ENCODE peak calls at places on chromosome 17, in six cellular contexts. Z is fibroblast of villous mesenchyme, L is mucosa of descending colon, S is lower leg skin, N is ovary, I is right lobe of liver. C is an unnamed sample.

GRCh38 chr17:11122908-11123307 is 118.1 kb upstream of the SHISA6 start:
- DNase-seq in N (no peak), L (no peak), I (peak; percentile 50), Z (no peak), S (peak; percentile 19), C (no peak)

GRCh38 chr17:80513892-80514291 is 30.7 kb upstream of the RPTOR start:
- DNase-seq in I (no peak), Z (peak; percentile 30), L (no peak), S (no peak), N (no peak), C (no peak)

GRCh38 chr17:79899584-79899983 is 60.3 kb upstream of the CBX4 start:
- DNase-seq in L (no peak), N (no peak), Z (no peak), S (no peak), I (no peak), C (no peak)

GRCh38 chr17:933168-934083 is 46.1 kb downstream of the NXN start:
- DNase-seq in N (no peak), I (no peak), S (no peak), Z (peak; percentile 96), L (peak; percentile 15), C (no peak)

GRCh38 chr17:39828443-39828842 is 35.7 kb downstream of the IKZF3 start:
- DNase-seq in Z (no peak), L (no peak), I (peak; percentile 57), S (no peak), N (no peak), C (no peak)

GRCh38 chr17:2814499-2815341 is 18.5 kb downstream of the RAP1GAP2 start:
- DNase-seq in Z (no peak), S (peak; percentile 32), L (peak; percentile 87), I (no peak), N (no peak), C (no peak)

GRCh38 chr17:238964-239259 is 57.5 kb upstream of the DOC2B start:
- DNase-seq in Z (no peak), N (no peak), L (peak; percentile 9), I (peak; percentile 35), S (no peak), C (no peak)

GRCh38 chr17:1001640-1002411 is 4.9 kb downstream of the TIMM22 start:
- DNase-seq in S (no peak), N (no peak), L (peak; percentile 46), Z (peak; percentile 75), I (no peak), C (peak; percentile 86)

GRCh38 chr17:55533611-55534010 is 22.4 kb upstream of the SMIM36 start:
- DNase-seq in S (no peak), I (no peak), L (no peak), Z (no peak), N (no peak), C (no peak)

GRCh38 chr17:3890082-3890892 is 2.6 kb downstream of the CAMKK1 start:
- DNase-seq in L (peak; percentile 83), I (no peak), S (peak; percentile 65), Z (peak; percentile 73), N (peak; percentile 78), C (peak; percentile 96)

GRCh38 chr17:83198366-83199341 is 119.2 kb downstream of the METRNL start:
- DNase-seq in S (peak; percentile 14), N (no peak), L (peak; percentile 51), Z (no peak), I (no peak), C (no peak)

GRCh38 chr17:4566785-4567184 is 6.4 kb upstream of the GGT6 start:
- DNase-seq in L (no peak), S (peak; percentile 55), Z (peak; percentile 51), I (peak; percentile 69), N (peak; percentile 65), C (no peak)

GRCh38 chr17:15298176-15298575 is 33.0 kb upstream of the PMP22 start:
- DNase-seq in Z (peak; percentile 52), S (no peak), L (no peak), I (no peak), N (no peak), C (no peak)

GRCh38 chr17:65173284-65173793 is 36.2 kb downstream of the RGS9 start:
- DNase-seq in Z (peak; percentile 89), L (peak; percentile 71), I (no peak), N (no peak), S (peak; percentile 20), C (no peak)

GRCh38 chr17:40298726-40299125 is 10.3 kb upstream of the RARA start:
- DNase-seq in Z (no peak), N (no peak), S (no peak), L (no peak), I (no peak), C (no peak)

GRCh38 chr17:55038291-55038690 is 69.7 kb downstream of the STXBP4 start:
- DNase-seq in L (no peak), I (no peak), S (no peak), N (no peak), Z (peak; percentile 5), C (no peak)

GRCh38 chr17:64969046-64969501 is 49.8 kb upstream of the LRRC37A3 start:
- DNase-seq in S (no peak), Z (peak; percentile 78), L (no peak), I (no peak), N (no peak), C (no peak)

GRCh38 chr17:32486701-32487459 is at the start of gene CDK5R1:
- DNase-seq in L (peak; percentile 84), N (peak; percentile 83), Z (peak; percentile 69), S (no peak), I (peak; percentile 80), C (no peak)

GRCh38 chr17:72858826-72859495 is 233.5 kb downstream of the SLC39A11 start:
- DNase-seq in Z (no peak), S (no peak), I (no peak), N (no peak), L (no peak), C (no peak)

GRCh38 chr17:15351925-15352324 is 10.5 kb upstream of the TEKT3 start:
- DNase-seq in L (no peak), S (peak; percentile 82), Z (peak; percentile 68), N (no peak), I (no peak), C (no peak)

GRCh38 chr17:56812971-56813388 is 20.7 kb downstream of the C17orf67 start:
- DNase-seq in I (no peak), L (no peak), S (no peak), N (no peak), Z (no peak), C (no peak)

GRCh38 chr17:21299981-21300600 is 15.6 kb downstream of the MAP2K3 start:
- DNase-seq in N (no peak), I (no peak), L (peak; percentile 16), Z (no peak), S (no peak), C (no peak)

GRCh38 chr17:61400058-61400785 is 579 bp downstream of the TBX2 start:
- DNase-seq in Z (peak; percentile 39), L (peak; percentile 40), S (no peak), N (peak; percentile 53), I (no peak), C (no peak)

GRCh38 chr17:66713533-66714042 is 121.3 kb upstream of the CACNG5 start:
- DNase-seq in S (no peak), I (no peak), Z (no peak), N (no peak), L (no peak), C (no peak)

GRCh38 chr17:10034719-10035475 is 129.8 kb upstream of the RCVRN start:
- DNase-seq in Z (no peak), I (no peak), L (no peak), S (no peak), N (no peak), C (no peak)

GRCh38 chr17:79732246-79732645 is 1.5 kb downstream of the ENPP7 start:
- DNase-seq in N (no peak), I (no peak), Z (no peak), L (no peak), S (no peak), C (no peak)

DNA sequence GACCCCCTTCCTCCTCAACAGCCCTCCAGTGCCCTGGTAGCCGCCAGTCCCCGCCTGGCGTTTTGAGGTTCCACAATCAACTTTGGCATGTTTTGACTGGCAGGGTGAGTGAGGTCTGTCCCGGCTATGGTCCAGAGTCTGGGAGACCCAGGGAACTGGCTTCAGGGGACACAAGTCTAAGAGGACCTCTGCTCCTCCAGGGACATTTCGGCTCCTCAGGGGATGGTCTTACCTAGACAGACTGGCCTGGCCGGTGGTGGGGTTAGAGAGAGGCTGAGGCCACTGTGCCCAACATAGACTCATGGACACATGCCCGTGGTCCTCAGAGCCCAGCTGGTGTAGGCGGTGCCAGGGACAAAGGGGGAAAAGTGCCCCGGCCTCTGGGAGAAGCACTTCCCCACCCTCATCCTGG is 2.2 kb downstream of the TMC8 start:
- DNase-seq in I (no peak), S (no peak), L (no peak), Z (no peak), N (no peak), C (no peak)
- H3K4me3 ChIP-seq in I (peak overlapping the region; percentile 40), S (no peak overlapping the region), L (no peak overlapping the region), Z (no peak overlapping the region), N (no peak overlapping the region), C (no peak overlapping the region)

DNA sequence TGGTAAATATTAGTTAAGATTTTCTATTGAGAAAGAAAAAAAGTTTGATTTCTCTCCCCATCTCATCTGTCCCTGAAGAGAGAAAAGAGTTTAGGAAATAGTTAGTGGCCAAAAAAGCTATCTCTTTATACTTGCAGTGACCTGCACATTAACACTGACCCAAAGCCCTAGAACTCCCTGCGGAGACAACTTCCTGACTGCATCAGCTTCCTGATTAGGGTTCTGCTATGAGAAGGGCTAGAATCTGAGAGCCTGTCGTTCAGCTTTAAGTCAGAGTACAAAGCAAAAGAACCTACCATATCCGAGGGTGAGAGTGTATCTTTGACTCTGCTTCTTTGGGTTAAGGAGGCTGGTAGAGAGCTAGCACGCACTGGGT is 24.7 kb downstream of the LIMD2 start:
- DNase-seq in L (no peak), N (no peak), Z (peak; percentile 30), I (no peak), S (no peak), C (no peak)
- H3K4me3 ChIP-seq in L (no peak overlapping the region), N (peak overlapping the region; percentile 7), Z (no peak overlapping the region), I (no peak overlapping the region), S (no peak overlapping the region), C (peak overlapping the region; percentile 54)

GRCh38 chr17:43755389-43755875 is 3.2 kb downstream of the SOST start:
- DNase-seq in I (no peak), S (no peak), L (peak; percentile 53), Z (peak; percentile 40), N (no peak), C (no peak)
- H3K4me3 ChIP-seq in I (no peak overlapping the region), S (no peak overlapping the region), L (no peak overlapping the region), Z (peak overlapping the region; percentile 14), N (no peak overlapping the region), C (peak overlapping the region; percentile 24)

DNA sequence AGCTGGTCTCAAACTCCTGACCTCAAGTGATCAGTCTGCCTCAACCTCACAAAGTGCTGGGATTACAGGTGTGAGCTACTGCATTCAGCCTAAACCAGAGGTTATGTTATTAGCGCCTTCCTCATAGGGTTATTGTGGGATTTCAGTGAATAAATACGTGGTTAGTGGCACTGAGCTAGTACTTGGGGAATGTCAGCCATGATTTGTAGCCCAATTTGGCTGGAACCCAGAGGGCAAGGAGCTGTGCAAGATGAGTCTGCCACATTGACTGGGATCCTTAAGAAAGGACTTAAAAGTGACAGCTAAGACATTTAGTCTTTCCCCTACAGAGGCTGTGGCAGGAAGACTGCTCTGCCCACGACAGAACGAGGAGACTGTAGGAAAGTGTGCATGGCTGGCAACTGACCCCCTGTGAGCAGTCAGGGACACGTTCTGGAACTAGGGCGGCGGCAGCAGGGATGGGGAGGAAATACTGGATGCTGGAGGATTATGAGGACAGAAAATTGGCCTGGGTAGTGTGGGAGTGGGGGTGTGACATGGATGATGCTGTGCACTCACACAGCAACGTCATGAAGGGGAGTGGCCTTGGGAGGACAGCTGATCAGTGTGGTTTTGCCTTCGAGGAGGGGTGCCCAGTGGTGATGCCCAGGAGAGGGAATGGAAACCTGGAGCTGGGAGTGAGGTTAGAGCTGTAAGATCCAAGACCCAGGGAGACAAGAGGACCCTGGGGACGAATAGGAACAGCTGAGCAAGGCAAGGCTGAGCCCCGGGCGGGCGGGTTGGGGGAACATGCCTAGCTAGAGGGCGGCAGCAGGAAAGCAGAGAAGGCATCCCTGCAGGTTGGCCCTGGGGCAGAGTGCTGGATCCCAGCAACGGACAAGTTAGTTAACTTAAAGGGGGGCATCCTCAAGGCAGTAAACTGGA is 14.5 kb downstream of the ATP5PD start:
- DNase-seq in Z (peak; percentile 93), I (peak; percentile 56), L (peak; percentile 69), S (peak; percentile 80), N (peak; percentile 76), C (peak; percentile 93)
- H3K4me3 ChIP-seq in Z (peak overlapping the region; percentile 80), I (no peak overlapping the region), L (no peak overlapping the region), S (no peak overlapping the region), N (peak overlapping the region; percentile 78), C (peak overlapping the region; percentile 82)

C was measured in coronary artery.